ENCODE peak calls at places on chromosomes 6 and 20, in nine cellular contexts. H is activated T-helper 1 cell treated with Interleukin-2 at 50 U/mL for 16 hours; E is amniotic stem cell; S is naive B cell; A is ACHN; C is RPMI8226; K is M059J; I is T-cell; J is stimulated activated CD4-positive, alpha-beta T cell treated with anti-CD3 and anti-CD28 coated beads, Interleukin-4, amount 100 ng/mL, for 24 hours. L is an unnamed sample.

GRCh38 chr20:36167826-36168634 is 13.5 kb downstream of the EPB41L1 start:
- DNase-seq in S (no peak), J (no peak), K (peak; percentile 59), E (no peak), C (no peak), A (peak; percentile 71), I (no peak), H (no peak), L (no peak)

GRCh38 chr20:50291428-50292323 is 101.0 kb downstream of the CEBPB start:
- DNase-seq in H (no peak), I (no peak), K (no peak), C (no peak), A (no peak), S (no peak), E (no peak), J (no peak), L (no peak)

GRCh38 chr6:150413768-150414167 is 45.0 kb downstream of the IYD start:
- DNase-seq in S (no peak), C (peak; percentile 63), I (no peak), H (no peak), J (no peak), K (no peak), E (no peak), A (no peak), L (no peak)

GRCh38 chr6:108166664-108167448 is 1.0 kb downstream of the NR2E1 start:
- DNase-seq in J (no peak), H (no peak), A (no peak), K (no peak), S (no peak), C (no peak), E (no peak), I (no peak), L (no peak)

GRCh38 chr6:25295651-25296050 is 16.5 kb downstream of the CARMIL1 start:
- DNase-seq in I (no peak), A (no peak), K (peak; percentile 66), C (no peak), J (no peak), E (no peak), S (no peak), H (no peak), L (no peak)

GRCh38 chr20:18750735-18751134 is 62.8 kb upstream of the SCP2D1 start:
- DNase-seq in I (no peak), E (no peak), S (no peak), K (no peak), H (no peak), A (no peak), J (no peak), C (no peak), L (no peak)

GRCh38 chr20:49765413-49765736 is 47.3 kb upstream of the SLC9A8 start:
- DNase-seq in I (no peak), K (no peak), C (no peak), H (no peak), S (no peak), A (no peak), E (no peak), J (no peak), L (no peak)

GRCh38 chr6:32807020-32807580 is 9.7 kb downstream of the HLA-DOB start:
- DNase-seq in C (no peak), H (no peak), K (no peak), E (no peak), S (no peak), J (no peak), A (no peak), I (no peak), L (no peak)

GRCh38 chr6:69392745-69393144 is 404.1 kb downstream of the LMBRD1 start:
- DNase-seq in C (no peak), K (no peak), E (no peak), H (no peak), I (no peak), J (no peak), S (no peak), A (no peak), L (no peak)

GRCh38 chr20:63498950-63499332 is at the start of gene EEF1A2:
- DNase-seq in S (peak; percentile 64), H (peak; percentile 45), I (peak; percentile 57), A (peak; percentile 42), K (peak; percentile 43), E (no peak), J (peak; percentile 44), C (peak; percentile 77), L (no peak)

GRCh38 chr20:10645205-10645570 is 28.6 kb downstream of the JAG1 start:
- DNase-seq in I (no peak), C (no peak), S (no peak), J (no peak), H (no peak), E (no peak), K (no peak), A (no peak), L (no peak)

GRCh38 chr6:96626749-96627353 is 63.9 kb downstream of the FHL5 start:
- DNase-seq in C (peak; percentile 42), S (peak; percentile 10), J (no peak), A (peak; percentile 28), E (peak; percentile 2), K (peak; percentile 1), H (no peak), I (no peak), L (no peak)

GRCh38 chr6:35722121-35722761 is 14.6 kb upstream of the ARMC12 start:
- DNase-seq in I (no peak), S (no peak), C (no peak), J (no peak), E (no peak), A (no peak), H (no peak), K (no peak), L (no peak)

GRCh38 chr6:127301199-127301700 is 34.6 kb downstream of the RNF146 start:
- DNase-seq in H (no peak), E (no peak), C (no peak), I (no peak), J (no peak), A (no peak), K (no peak), S (no peak), L (no peak)

GRCh38 chr20:53129557-53129956 is 157.4 kb downstream of the TSHZ2 start:
- DNase-seq in E (no peak), S (no peak), I (no peak), C (no peak), A (no peak), K (peak; percentile 78), H (no peak), J (no peak), L (no peak)

GRCh38 chr6:129494099-129494498 is 215.9 kb downstream of the ARHGAP18 start:
- DNase-seq in A (no peak), J (no peak), I (no peak), H (no peak), C (no peak), K (no peak), E (no peak), S (no peak), L (no peak)

GRCh38 chr6:26223213-26223612 is 136.0 kb downstream of the HFE start:
- DNase-seq in J (no peak), S (no peak), I (no peak), E (no peak), K (peak; percentile 56), C (no peak), H (no peak), A (peak; percentile 59), L (no peak)

GRCh38 chr20:51121901-51122412 is 99.0 kb upstream of the KCNG1 start:
- DNase-seq in K (peak; percentile 15), H (no peak), J (no peak), S (no peak), I (no peak), C (no peak), A (no peak), E (no peak), L (peak; percentile 42)

GRCh38 chr6:153538491-153538890 is 407.4 kb upstream of the RGS17 start:
- DNase-seq in J (no peak), C (no peak), I (no peak), A (no peak), K (no peak), H (no peak), S (no peak), E (no peak), L (no peak)

GRCh38 chr20:63230800-63231268 is 4.9 kb upstream of the BIRC7 start:
- DNase-seq in I (no peak), J (no peak), K (no peak), S (no peak), H (no peak), E (no peak), C (peak; percentile 61), A (no peak), L (no peak)

GRCh38 chr6:31888281-31889258 is 8.9 kb downstream of the EHMT2 start:
- DNase-seq in K (no peak), S (peak; percentile 42), J (peak; percentile 63), E (no peak), C (peak; percentile 49), H (peak; percentile 31), A (no peak), I (peak; percentile 56), L (no peak)

GRCh38 chr6:140773276-140773675 is 1359.4 kb upstream of the GJE1 start:
- DNase-seq in S (no peak), A (no peak), E (no peak), J (no peak), I (no peak), K (peak; percentile 56), H (no peak), C (no peak), L (no peak)

GRCh38 chr20:4573564-4574355 is 147.9 kb upstream of the PRND start:
- DNase-seq in E (peak; percentile 50), J (no peak), S (no peak), C (no peak), I (no peak), A (peak; percentile 85), K (peak; percentile 100), H (no peak), L (peak; percentile 82)

GRCh38 chr6:113672691-113673149 is 184.4 kb upstream of the MARCKS start:
- DNase-seq in S (no peak), I (no peak), J (no peak), A (no peak), E (no peak), K (peak; percentile 80), H (no peak), C (no peak), L (no peak)

GRCh38 chr6:8059129-8059528 is 5.1 kb downstream of the BLOC1S5 start:
- DNase-seq in E (peak; percentile 33), J (no peak), I (no peak), S (no peak), H (no peak), A (peak; percentile 38), C (no peak), K (peak; percentile 39), L (no peak)

GRCh38 chr6:157034433-157035230 is 257.5 kb downstream of the ARID1B start:
- DNase-seq in H (no peak), A (peak; percentile 69), C (peak; percentile 36), S (peak; percentile 19), J (no peak), E (peak; percentile 22), K (peak; percentile 70), I (no peak), L (no peak)

GRCh38 chr6:80607814-80608391 is 501.4 kb downstream of the BCKDHB start:
- DNase-seq in A (no peak), C (no peak), K (peak; percentile 90), S (no peak), J (no peak), I (no peak), H (no peak), E (peak; percentile 11), L (no peak)

GRCh38 chr6:1315201-1315559 is 3.3 kb downstream of the FOXQ1 start:
- DNase-seq in K (no peak), C (no peak), S (no peak), I (no peak), J (no peak), E (no peak), A (no peak), H (no peak), L (no peak)